ENCODE peak calls at places on chromosomes 5 and 9, in five cellular contexts. M is left ventricle myocardium inferior, E is hepatocyte, U is cardiac muscle cell, R is lower lobe of right lung. K is an unnamed sample. For H3K36me3 and H3K4me1, the result is how much of the 10 kb centered on the place peaks cover.

GRCh38 chr5:126954981-126955380 is 75.4 kb downstream of the MARCHF3 start:
- DNase-seq in M (no peak), E (no peak), U (no peak), R (no peak), K (no peak)

GRCh38 chr9:112059145-112059979 is 115.7 kb downstream of the SUSD1 start:
- DNase-seq in M (no peak), E (peak), U (no peak), R (no peak), K (no peak)

GRCh38 chr9:134418986-134419683 is 92.9 kb downstream of the RXRA start:
- DNase-seq in M (no peak), E (no peak), U (no peak), R (no peak), K (no peak)

GRCh38 chr5:146039420-146039819 is 66.0 kb downstream of the PLAC8L1 start:
- DNase-seq in M (no peak), E (no peak), U (no peak), R (no peak), K (no peak)

GRCh38 chr9:130501645-130502044 is 56.9 kb downstream of the ASS1 start:
- DNase-seq in M (no peak), E (no peak), U (no peak), R (no peak), K (no peak)

GRCh38 chr5:58453326-58453725 is 6.6 kb downstream of the PLK2 start:
- DNase-seq in M (no peak), E (no peak), U (no peak), R (no peak), K (no peak)

GRCh38 chr9:111952559-111952958 is 55.9 kb downstream of the UGCG start:
- DNase-seq in M (no peak), E (no peak), U (no peak), R (no peak), K (no peak)

GRCh38 chr9:88197781-88198345 is 59.6 kb upstream of the SPATA31C2 start:
- DNase-seq in M (no peak), E (peak), U (no peak), R (no peak), K (no peak)

GRCh38 chr9:136683173-136683745 is 4.0 kb downstream of the AGPAT2 start:
- DNase-seq in M (no peak), E (no peak), U (no peak), R (no peak), K (no peak)

GRCh38 chr5:174935854-174936474 is 211.6 kb downstream of the MSX2 start:
- DNase-seq in M (peak), E (peak), U (peak), R (peak), K (no peak)

GRCh38 chr5:159923008-159923407 is 6.7 kb downstream of the ADRA1B start:
- DNase-seq in M (no peak), E (no peak), U (no peak), R (no peak), K (no peak)

GRCh38 chr5:157681048-157681447 is 9.7 kb downstream of the C5orf52 start:
- DNase-seq in M (no peak), E (no peak), U (no peak), R (no peak), K (no peak)

GRCh38 chr9:114512337-114512874 is 7.1 kb upstream of the WHRN start:
- DNase-seq in M (no peak), E (no peak), U (no peak), R (no peak), K (no peak)

GRCh38 chr9:69822091-69822750 is 1.6 kb downstream of the CFAP95 start:
- DNase-seq in M (no peak), E (no peak), U (no peak), R (no peak), K (no peak)

GRCh38 chr9:94624621-94625020 is 14.7 kb downstream of the FBP1 start:
- DNase-seq in M (no peak), E (no peak), U (no peak), R (no peak), K (no peak)

GRCh38 chr9:136675477-136676296 is 11.6 kb downstream of the AGPAT2 start:
- DNase-seq in M (no peak), E (peak), U (no peak), R (no peak), K (no peak)

GRCh38 chr5:139415221-139415861 is 11.5 kb upstream of the SPATA24 start:
- DNase-seq in M (peak), E (no peak), U (no peak), R (no peak), K (no peak)

GRCh38 chr9:115364991-115365390 is 247.0 kb upstream of the TNC start:
- DNase-seq in M (no peak), E (no peak), U (no peak), R (no peak), K (no peak)

GRCh38 chr5:168822248-168822744 is 243.1 kb upstream of the PANK3 start:
- DNase-seq in M (no peak), E (no peak), U (no peak), R (no peak), K (no peak)

GRCh38 chr9:69171049-69171448 is 3.0 kb upstream of the TJP2 start:
- DNase-seq in M (no peak), E (peak), U (no peak), R (no peak), K (peak)

GRCh38 chr5:150576449-150576949 is 64.0 kb upstream of the SYNPO start:
- DNase-seq in M (no peak), E (no peak), U (no peak), R (no peak), K (peak)

GRCh38 chr9:115369322-115369957 is 251.5 kb upstream of the TNC start:
- DNase-seq in M (peak), E (peak), U (no peak), R (no peak), K (no peak)

GRCh38 chr9:116058421-116058820 is 95.2 kb upstream of the PAPPA start:
- DNase-seq in M (no peak), E (no peak), U (no peak), R (no peak), K (no peak)

GRCh38 chr9:119268985-119269384 is 100.2 kb downstream of the BRINP1 start:
- DNase-seq in M (no peak), E (no peak), U (no peak), R (no peak), K (no peak)

GRCh38 chr9:136748656-136749551 is 579 bp upstream of the LCN6 start:
- DNase-seq in M (peak), E (no peak), U (no peak), R (peak), K (no peak)

GRCh38 chr5:16733597-16733996 is 116.8 kb upstream of the RETREG1 start:
- DNase-seq in M (no peak), E (no peak), U (peak), R (no peak), K (no peak)

GRCh38 chr9:104276709-104277245 is 182.7 kb downstream of the SMC2 start:
- DNase-seq in M (no peak), E (no peak), U (no peak), R (no peak), K (no peak)

GRCh38 chr9:116661037-116661954 is 25.8 kb upstream of the TRIM32 start:
- DNase-seq in M (no peak), E (peak), U (peak), R (no peak), K (no peak)

GRCh38 chr9:137083418-137084004 is 3.3 kb upstream of the MAN1B1 start:
- DNase-seq in M (no peak), E (peak), U (no peak), R (no peak), K (peak)

GRCh38 chr5:142805339-142805738 is 35.2 kb downstream of the ARHGAP26 start:
- DNase-seq in M (no peak), E (no peak), U (no peak), R (no peak), K (no peak)

GRCh38 chr5:155085282-155085990 is 71.9 kb downstream of the KIF4B start:
- DNase-seq in M (no peak), E (peak), U (no peak), R (no peak), K (no peak)

GRCh38 chr9:137077758-137078693 is 709 bp downstream of the UAP1L1 start:
- DNase-seq in M (no peak), E (no peak), U (no peak), R (peak), K (peak)

GRCh38 chr5:10467281-10468198 is 25.9 kb downstream of the ROPN1L start:
- DNase-seq in M (no peak), E (peak), U (no peak), R (no peak), K (no peak)

GRCh38 chr5:72063219-72063819 is 44.0 kb upstream of the MAP1B start:
- DNase-seq in M (no peak), E (peak), U (peak), R (no peak), K (no peak)

GRCh38 chr9:121434946-121435345 is 64.7 kb downstream of the GGTA1 start:
- DNase-seq in M (no peak), E (no peak), U (peak), R (no peak), K (no peak)

GRCh38 chr9:18824095-18824666 is 208.8 kb downstream of the SAXO1 start:
- DNase-seq in M (no peak), E (peak), U (no peak), R (no peak), K (no peak)

DNA sequence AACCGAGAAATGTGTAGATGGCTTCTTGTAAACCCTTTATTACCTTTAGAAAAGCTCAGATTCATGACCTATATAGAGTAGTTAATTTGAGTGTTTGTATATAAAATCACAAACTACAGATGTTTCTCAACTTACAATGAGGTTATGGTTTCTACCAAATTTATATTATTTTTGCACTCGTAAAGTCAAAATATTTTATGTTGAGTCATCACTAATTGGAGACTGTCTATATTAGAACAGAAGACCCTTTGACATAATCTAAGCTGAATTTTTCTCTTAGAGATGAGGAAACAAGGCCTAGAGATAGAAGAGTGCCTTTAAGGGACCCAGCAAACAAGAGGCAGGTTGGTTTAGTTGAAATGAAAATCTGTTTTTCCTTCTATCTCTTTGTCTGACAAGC is 20.0 kb upstream of the NMUR2 start:
- DNase-seq in M (no peak), E (no peak), U (no peak), R (no peak), K (no peak)
- H3K36me3 ChIP-seq in M (under half), E (under half), U (under half), R (under half), K (under half)

GRCh38 chr9:14277202-14277601 is 36.7 kb downstream of the NFIB start:
- DNase-seq in M (peak), E (no peak), U (no peak), R (no peak), K (peak)
- H3K4me1 ChIP-seq in M (half or more), E (under half), U (under half), R (half or more), K (half or more)

GRCh38 chr9:33374634-33375237 is 27.6 kb downstream of the AQP7 start:
- DNase-seq in M (peak), E (peak), U (peak), R (peak), K (no peak)
- TF ChIP-seq CTCF in M (peak), E (peak), U (peak), R (peak), K (peak)

DNA sequence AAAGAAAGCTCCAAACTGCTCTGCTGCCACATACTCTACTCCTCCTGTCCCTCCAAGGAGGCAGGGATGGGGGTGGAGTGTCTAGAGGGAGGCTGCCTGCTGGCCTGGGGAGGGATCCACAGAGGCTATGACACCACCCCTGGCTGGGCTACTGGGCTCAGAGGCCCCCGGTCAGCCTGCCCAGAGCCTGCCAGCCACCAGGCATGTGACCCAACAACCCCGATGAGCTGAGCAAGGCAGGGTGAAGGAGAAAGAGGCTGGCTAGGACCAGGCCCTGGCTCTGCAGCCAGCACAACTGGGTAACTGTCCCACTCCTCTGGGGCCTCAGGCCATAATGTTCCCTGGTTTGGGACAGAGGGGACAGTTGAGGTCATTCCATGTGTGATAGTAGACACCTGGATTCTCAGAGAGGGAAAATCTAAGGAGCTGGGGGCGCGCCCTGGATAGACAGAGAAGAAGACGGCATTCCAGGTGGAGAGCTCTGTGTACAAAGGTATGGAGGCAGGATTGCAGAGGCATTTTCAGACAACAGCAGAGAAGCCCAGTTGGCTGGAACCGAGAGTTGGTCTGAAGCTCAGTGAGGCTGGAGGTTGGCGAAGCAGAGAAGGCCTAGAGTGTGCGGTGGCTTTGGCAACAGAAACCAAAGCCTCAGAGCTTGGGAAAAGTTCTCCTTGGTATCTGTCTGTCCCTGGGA is 33.8 kb upstream of the IL17B start:
- DNase-seq in M (no peak), E (no peak), U (no peak), R (no peak), K (no peak)
- H3K36me3 ChIP-seq in M (under half), E (under half), U (under half), R (under half), K (under half)

DNA sequence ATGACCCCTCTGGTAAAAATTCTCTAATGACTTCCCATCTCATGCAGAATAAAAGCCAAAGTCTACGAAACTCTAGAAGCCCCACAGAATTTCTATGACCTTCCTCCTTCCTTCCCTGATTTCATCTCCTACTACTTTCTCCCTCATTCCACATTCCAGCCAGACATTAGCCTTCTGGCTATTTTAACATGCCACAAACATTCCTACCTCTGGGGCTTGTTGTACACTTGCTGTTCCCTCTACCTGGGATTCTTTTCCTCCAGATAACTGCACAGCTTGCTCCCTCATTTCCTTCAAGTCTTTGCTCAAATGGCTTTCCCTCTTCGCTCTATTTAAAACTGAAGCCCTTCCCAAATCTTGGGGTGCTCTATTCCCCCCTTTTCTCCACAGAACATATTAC is 60.1 kb downstream of the FBXW11 start:
- DNase-seq in M (no peak), E (no peak), U (no peak), R (no peak), K (no peak)
- H3K4me1 ChIP-seq in M (under half), E (under half), U (under half), R (under half), K (under half)

GRCh38 chr9:77099388-77099787 is 77.9 kb upstream of the VPS13A start:
- DNase-seq in M (no peak), E (no peak), U (no peak), R (no peak), K (no peak)

GRCh38 chr9:77092536-77092935 is 73.1 kb downstream of the FOXB2 start:
- DNase-seq in M (no peak), E (no peak), U (no peak), R (no peak), K (no peak)

GRCh38 chr9:77094150-77094549 is 74.7 kb downstream of the FOXB2 start:
- DNase-seq in M (no peak), E (no peak), U (no peak), R (no peak), K (no peak)

GRCh38 chr9:77097335-77097734 is 77.9 kb downstream of the FOXB2 start:
- DNase-seq in M (no peak), E (no peak), U (no peak), R (no peak), K (no peak)
- TF ChIP-seq CTCF in M (no peak), E (no peak), U (no peak), R (no peak), K (no peak)

GRCh38 chr5:179124853-179125788 is 64.9 kb downstream of the ZNF354C start:
- DNase-seq in M (no peak), E (no peak), U (no peak), R (peak), K (peak)
- H3K36me3 ChIP-seq in M (under half), E (under half), U (under half), R (under half), K (under half)

DNA sequence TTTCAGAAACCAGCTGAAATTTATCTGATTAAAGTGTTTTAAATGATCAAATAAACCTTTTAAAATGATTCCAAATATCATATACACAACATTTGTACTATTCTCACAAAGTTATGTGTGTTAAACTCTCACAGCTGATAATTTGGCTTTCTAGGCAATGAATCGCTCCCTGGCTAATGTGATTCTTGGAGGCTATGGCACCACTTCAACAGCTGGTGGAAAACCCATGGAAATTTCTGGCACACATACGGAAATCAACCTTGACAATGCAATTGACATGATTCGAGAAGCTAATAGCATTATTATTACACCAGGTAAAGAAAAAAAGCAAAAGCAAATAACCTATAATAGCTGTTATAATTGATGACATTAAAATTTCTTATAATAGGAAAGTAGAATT is 72.4 kb downstream of the NNT start:
- DNase-seq in M (no peak), E (no peak), U (no peak), R (no peak), K (no peak)
- H3K4me1 ChIP-seq in M (under half), E (under half), U (under half), R (under half), K (under half)

GRCh38 chr5:134524826-134525686 is at the start of gene JADE2:
- DNase-seq in M (peak), E (peak), U (peak), R (peak), K (peak)

GRCh38 chr5:134525687-134526482 is 415 bp downstream of the JADE2 start:
- DNase-seq in M (peak), E (peak), U (peak), R (peak), K (peak)

GRCh38 chr5:134527156-134527960 is 1.9 kb downstream of the JADE2 start:
- DNase-seq in M (peak), E (peak), U (peak), R (peak), K (peak)

GRCh38 chr5:134527961-134528424 is 2.5 kb downstream of the JADE2 start:
- DNase-seq in M (no peak), E (no peak), U (peak), R (no peak), K (no peak)

GRCh38 chr5:134526483-134527155 is 1.1 kb downstream of the JADE2 start:
- DNase-seq in M (peak), E (peak), U (peak), R (peak), K (no peak)
- TF ChIP-seq CTCF in M (peak), E (peak), U (peak), R (peak), K (no peak)

DNA sequence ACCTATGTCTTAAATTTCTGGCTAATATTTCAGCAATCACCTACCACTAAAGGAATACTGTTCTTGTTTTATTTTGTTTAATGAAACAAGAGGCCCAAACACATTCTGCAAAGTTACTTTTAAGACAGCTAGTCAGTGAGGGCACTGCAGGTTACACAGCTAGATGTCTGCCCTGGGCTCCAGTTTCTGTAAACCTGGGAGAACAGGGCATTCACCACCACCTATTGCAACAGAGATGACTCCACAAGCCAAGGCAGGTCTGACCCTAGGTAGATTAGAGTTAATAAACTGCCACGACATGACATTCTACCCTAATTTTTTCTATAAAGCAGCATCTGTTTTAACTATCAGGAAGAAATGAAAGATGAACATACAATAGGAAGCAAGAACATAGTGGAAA is 90.8 kb downstream of the SLF1 start:
- DNase-seq in M (no peak), E (no peak), U (no peak), R (no peak), K (no peak)
- H3K36me3 ChIP-seq in M (under half), E (under half), U (under half), R (under half), K (under half)